ENCODE peak calls at places on chromosomes 4 and X, in five cellular contexts. One of them, this sample, is unnamed.

GRCh38 chr4:93834371-93835066 is 6.0 kb downstream of the ATOH1 start:
- DNase-seq in BJ: no peak
- DNase-seq in right lobe of liver: no peak
- DNase-seq in B cell: no peak
- DNase-seq in mammary epithelial cell: no peak
- DNase-seq in this sample: no peak

GRCh38 chrX:6989858-6990257 is 157.7 kb upstream of the STS start:
- DNase-seq in B cell: no peak
- DNase-seq in BJ: no peak
- DNase-seq in right lobe of liver: no peak
- DNase-seq in mammary epithelial cell: no peak
- DNase-seq in this sample: no peak

GRCh38 chr4:89056953-89057398 is at the start of gene FAM13A:
- DNase-seq in B cell: no peak
- DNase-seq in BJ: peak
- DNase-seq in right lobe of liver: peak
- DNase-seq in mammary epithelial cell: peak
- DNase-seq in this sample: no peak

GRCh38 chrX:76454456-76454927 is 27.0 kb downstream of the MAGEE1 start:
- DNase-seq in mammary epithelial cell: peak
- DNase-seq in B cell: no peak
- DNase-seq in BJ: no peak
- DNase-seq in right lobe of liver: no peak
- DNase-seq in this sample: no peak

GRCh38 chr4:89898304-89898716 is 3.7 kb downstream of the MMRN1 start:
- DNase-seq in mammary epithelial cell: no peak
- DNase-seq in B cell: no peak
- DNase-seq in BJ: no peak
- DNase-seq in right lobe of liver: no peak
- DNase-seq in this sample: no peak

GRCh38 chr4:2068198-2068470 is 9.0 kb downstream of the NAT8L start:
- DNase-seq in B cell: no peak
- DNase-seq in BJ: no peak
- DNase-seq in right lobe of liver: no peak
- DNase-seq in mammary epithelial cell: no peak
- DNase-seq in this sample: no peak

GRCh38 chr4:16626945-16627344 is 271.5 kb downstream of the LDB2 start:
- DNase-seq in right lobe of liver: no peak
- DNase-seq in BJ: peak
- DNase-seq in mammary epithelial cell: peak
- DNase-seq in B cell: no peak
- DNase-seq in this sample: no peak

GRCh38 chrX:7170903-7171302 is 22.9 kb upstream of the PUDP start:
- DNase-seq in BJ: no peak
- DNase-seq in B cell: peak
- DNase-seq in mammary epithelial cell: no peak
- DNase-seq in right lobe of liver: no peak
- DNase-seq in this sample: peak

GRCh38 chr4:67549123-67549522 is 3.8 kb upstream of the CENPC start:
- DNase-seq in B cell: no peak
- DNase-seq in BJ: no peak
- DNase-seq in mammary epithelial cell: peak
- DNase-seq in right lobe of liver: no peak
- DNase-seq in this sample: no peak

GRCh38 chr4:105748222-105748621 is 39.6 kb downstream of the GSTCD start:
- DNase-seq in mammary epithelial cell: no peak
- DNase-seq in B cell: no peak
- DNase-seq in right lobe of liver: no peak
- DNase-seq in BJ: no peak
- DNase-seq in this sample: no peak
- TF ChIP-seq CTCF in mammary epithelial cell: no peak
- TF ChIP-seq CTCF in B cell: no peak
- TF ChIP-seq CTCF in right lobe of liver: no peak
- TF ChIP-seq CTCF in BJ: no peak
- TF ChIP-seq CTCF in this sample: no peak

DNA sequence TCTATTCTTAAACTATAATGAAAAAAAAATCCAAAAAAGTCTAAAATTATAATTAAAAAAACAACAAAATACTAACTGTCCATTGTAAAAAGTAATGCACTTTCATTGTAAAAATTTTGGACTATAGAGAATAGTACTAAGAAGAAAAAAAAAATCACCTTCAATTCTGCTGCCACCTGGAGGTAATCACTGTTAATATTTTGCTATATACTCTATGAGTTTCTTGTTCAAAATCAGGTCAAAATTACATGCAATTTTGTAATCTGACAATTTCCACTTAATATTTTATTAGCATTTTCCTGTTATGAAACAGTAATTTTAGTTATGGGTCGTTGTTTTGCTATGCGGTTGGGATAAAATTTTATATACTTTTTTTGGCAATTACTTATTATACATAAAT is 62.0 kb downstream of the HTT start:
- DNase-seq in BJ: no peak
- DNase-seq in mammary epithelial cell: no peak
- DNase-seq in B cell: no peak
- DNase-seq in right lobe of liver: no peak
- DNase-seq in this sample: no peak
- TF ChIP-seq CTCF in BJ: no peak
- TF ChIP-seq CTCF in mammary epithelial cell: peak
- TF ChIP-seq CTCF in B cell: peak
- TF ChIP-seq CTCF in right lobe of liver: peak
- TF ChIP-seq CTCF in this sample: peak

GRCh38 chrX:48801281-48802088 is at the start of gene HDAC6:
- DNase-seq in right lobe of liver: peak
- DNase-seq in B cell: peak
- DNase-seq in mammary epithelial cell: peak
- DNase-seq in BJ: peak
- DNase-seq in this sample: peak
- TF ChIP-seq CTCF in right lobe of liver: no peak
- TF ChIP-seq CTCF in B cell: no peak
- TF ChIP-seq CTCF in mammary epithelial cell: no peak
- TF ChIP-seq CTCF in BJ: no peak
- TF ChIP-seq CTCF in this sample: no peak

GRCh38 chrX:114619874-114620273 is 36.0 kb downstream of the HTR2C start:
- DNase-seq in BJ: no peak
- DNase-seq in B cell: no peak
- DNase-seq in mammary epithelial cell: no peak
- DNase-seq in right lobe of liver: no peak
- DNase-seq in this sample: no peak
- TF ChIP-seq CTCF in BJ: peak
- TF ChIP-seq CTCF in B cell: no peak
- TF ChIP-seq CTCF in mammary epithelial cell: peak
- TF ChIP-seq CTCF in right lobe of liver: peak
- TF ChIP-seq CTCF in this sample: no peak

GRCh38 chr4:14562901-14563300 is 439.4 kb upstream of the CPEB2 start:
- DNase-seq in mammary epithelial cell: no peak
- DNase-seq in BJ: no peak
- DNase-seq in right lobe of liver: no peak
- DNase-seq in B cell: no peak
- DNase-seq in this sample: no peak
- TF ChIP-seq CTCF in mammary epithelial cell: no peak
- TF ChIP-seq CTCF in BJ: no peak
- TF ChIP-seq CTCF in right lobe of liver: no peak
- TF ChIP-seq CTCF in B cell: no peak
- TF ChIP-seq CTCF in this sample: no peak

GRCh38 chr4:80438016-80438415 is 102.5 kb downstream of the CFAP299 start:
- DNase-seq in BJ: no peak
- DNase-seq in mammary epithelial cell: no peak
- DNase-seq in right lobe of liver: no peak
- DNase-seq in B cell: no peak
- DNase-seq in this sample: no peak

GRCh38 chr4:80431203-80431602 is 95.7 kb downstream of the CFAP299 start:
- DNase-seq in BJ: no peak
- DNase-seq in right lobe of liver: no peak
- DNase-seq in mammary epithelial cell: no peak
- DNase-seq in B cell: no peak
- DNase-seq in this sample: no peak

GRCh38 chr4:80434238-80434637 is 98.7 kb downstream of the CFAP299 start:
- DNase-seq in B cell: no peak
- DNase-seq in mammary epithelial cell: no peak
- DNase-seq in BJ: no peak
- DNase-seq in right lobe of liver: no peak
- DNase-seq in this sample: no peak
- TF ChIP-seq CTCF in B cell: no peak
- TF ChIP-seq CTCF in mammary epithelial cell: no peak
- TF ChIP-seq CTCF in BJ: no peak
- TF ChIP-seq CTCF in right lobe of liver: no peak
- TF ChIP-seq CTCF in this sample: no peak

DNA sequence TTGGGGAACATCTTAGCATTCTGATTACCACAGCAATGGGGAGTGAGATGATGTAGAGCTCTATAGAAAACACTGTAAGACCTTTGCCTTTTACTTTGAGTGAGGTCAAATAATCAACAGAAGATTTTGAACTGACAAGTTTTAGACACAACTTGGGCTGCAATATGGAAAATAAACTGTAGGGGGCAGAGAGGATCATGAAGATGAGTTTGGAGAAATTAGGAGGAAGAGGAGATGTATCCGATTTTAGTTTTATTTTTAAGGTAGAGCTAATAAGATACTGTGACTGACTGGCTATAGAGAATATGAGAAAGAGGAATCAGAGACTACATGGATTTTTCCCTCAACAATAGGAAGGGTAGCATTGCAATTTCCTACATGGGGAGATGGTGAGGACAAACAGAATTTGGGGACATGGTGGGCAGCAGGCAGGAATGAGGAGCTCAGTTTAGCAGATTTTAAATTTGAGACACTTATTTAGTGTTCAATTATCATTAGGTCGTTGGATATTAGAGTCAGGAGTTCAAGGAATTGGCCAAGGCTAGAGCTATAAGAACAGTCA is 563.1 kb downstream of the INPP4B start:
- DNase-seq in right lobe of liver: no peak
- DNase-seq in B cell: no peak
- DNase-seq in BJ: no peak
- DNase-seq in mammary epithelial cell: no peak
- DNase-seq in this sample: no peak
- TF ChIP-seq CTCF in right lobe of liver: peak
- TF ChIP-seq CTCF in B cell: no peak
- TF ChIP-seq CTCF in BJ: peak
- TF ChIP-seq CTCF in mammary epithelial cell: peak
- TF ChIP-seq CTCF in this sample: no peak